ENCODE peak calls at places on chromosomes 7 and 10, in nine cellular contexts. Y is brain microvascular endothelial cell; G is neural progenitor cell; Z is naive thymus-derived CD4-positive, alpha-beta T cell; E is WERI-Rb-1; P is prostate gland; H is fibroblast of lung; W is IMR-90; N is astrocyte. Q is an unnamed sample.

GRCh38 chr7:72152171-72153131 is 259.7 kb downstream of the CALN1 start:
- DNase-seq in Y (no peak), G (peak), Z (no peak), E (no peak), P (no peak), H (no peak), W (no peak), N (no peak), Q (peak)

GRCh38 chr10:101525848-101526247 is 62.2 kb downstream of the POLL start:
- DNase-seq in Y (no peak), G (no peak), Z (no peak), E (no peak), P (no peak), H (no peak), W (no peak), N (no peak), Q (no peak)

GRCh38 chr7:158710651-158711102 is 6.1 kb upstream of the NCAPG2 start:
- DNase-seq in Y (peak), G (no peak), Z (no peak), E (no peak), P (no peak), H (peak), W (peak), N (peak), Q (peak)

GRCh38 chr7:150934045-150934766 is 43.9 kb downstream of the KCNH2 start:
- DNase-seq in Y (no peak), G (no peak), Z (no peak), E (peak), P (no peak), H (no peak), W (no peak), N (no peak), Q (no peak)

GRCh38 chr7:21063106-21063505 is 276.4 kb upstream of the SP8 start:
- DNase-seq in Y (no peak), G (no peak), Z (no peak), E (no peak), P (no peak), H (no peak), W (no peak), N (no peak), Q (no peak)

GRCh38 chr7:43083091-43083490 is 29.4 kb upstream of the HECW1 start:
- DNase-seq in Y (peak), G (no peak), Z (no peak), E (no peak), P (no peak), H (no peak), W (no peak), N (peak), Q (no peak)

GRCh38 chr10:114172776-114173555 is 1.0 kb downstream of the CCDC186 start:
- DNase-seq in Y (no peak), G (no peak), Z (no peak), E (no peak), P (peak), H (peak), W (no peak), N (no peak), Q (no peak)

GRCh38 chr7:69922011-69922803 is 323.9 kb downstream of the AUTS2 start:
- DNase-seq in Y (no peak), G (no peak), Z (no peak), E (no peak), P (peak), H (no peak), W (no peak), N (no peak), Q (no peak)

GRCh38 chr10:44935961-44936285 is 23.7 kb upstream of the RASSF4 start:
- DNase-seq in Y (no peak), G (no peak), Z (no peak), E (no peak), P (no peak), H (no peak), W (no peak), N (no peak), Q (no peak)
- H3K27ac ChIP-seq in Y (no peak), G (no peak), Z (no peak), E (no peak), P (no peak), H (no peak), W (peak), N (peak), Q (no peak)

DNA sequence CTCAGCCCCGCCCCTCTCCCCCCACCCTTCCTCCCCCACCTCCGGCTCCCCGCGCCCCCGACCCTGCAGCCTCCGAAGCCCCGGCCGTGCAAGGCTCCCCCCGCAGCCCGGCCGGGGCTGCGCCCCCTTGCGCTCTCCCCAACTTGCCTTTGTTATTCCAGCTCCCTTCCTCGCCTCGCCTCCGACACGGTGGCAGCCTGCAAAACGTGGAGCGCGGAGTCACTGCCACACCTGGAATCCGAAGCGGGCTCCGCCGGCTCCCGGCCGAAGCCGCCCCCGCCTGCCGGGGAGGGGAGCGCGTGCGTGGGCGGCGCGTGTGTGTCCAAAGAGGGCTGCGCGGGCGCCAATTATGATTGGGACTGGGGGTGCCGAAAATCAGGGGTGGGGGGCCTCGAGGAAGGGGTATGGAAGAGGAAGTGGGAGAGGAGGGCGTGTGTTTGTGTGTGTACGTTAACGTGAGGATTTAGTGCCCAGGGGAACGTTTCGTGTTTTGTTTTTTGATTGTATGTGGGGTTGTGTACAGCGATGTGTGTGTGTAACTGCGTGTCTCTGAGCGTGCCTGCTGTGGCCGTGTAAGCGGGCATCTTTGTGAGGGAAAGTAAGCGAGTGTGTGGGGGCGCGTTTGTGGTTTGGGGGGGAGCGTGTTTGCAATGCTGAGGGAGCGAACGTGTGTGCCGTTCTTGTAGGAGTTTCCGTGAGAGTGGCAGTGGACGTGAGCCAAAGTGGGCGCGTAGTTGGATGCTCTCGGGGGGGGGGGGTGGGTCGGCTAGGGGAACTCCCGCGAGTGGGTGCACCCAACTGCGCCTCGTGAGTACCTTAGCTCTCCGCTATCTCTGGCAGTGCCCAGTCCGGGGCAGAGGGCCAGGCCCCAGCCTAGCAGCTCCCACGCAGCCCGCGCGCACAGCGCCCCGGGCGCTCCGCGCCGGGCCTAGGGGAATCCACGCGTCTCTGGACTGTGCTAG is 1.2 kb upstream of the ZMIZ1 start:
- DNase-seq in Y (peak), G (peak), Z (peak), E (peak), P (peak), H (peak), W (peak), N (peak), Q (peak)
- H3K27ac ChIP-seq in Y (no peak), G (no peak), Z (peak), E (peak), P (peak), H (peak), W (peak), N (peak), Q (peak)

GRCh38 chr7:108015740-108016139 is 12.8 kb upstream of the LAMB1 start:
- DNase-seq in Y (no peak), G (no peak), Z (no peak), E (no peak), P (no peak), H (no peak), W (no peak), N (no peak), Q (no peak)

GRCh38 chr7:108012499-108013430 is 9.8 kb upstream of the LAMB1 start:
- DNase-seq in Y (peak), G (no peak), Z (no peak), E (no peak), P (no peak), H (peak), W (peak), N (peak), Q (peak)

GRCh38 chr7:108016841-108017775 is 14.1 kb upstream of the LAMB1 start:
- DNase-seq in Y (peak), G (no peak), Z (no peak), E (peak), P (no peak), H (peak), W (peak), N (no peak), Q (peak)

GRCh38 chr7:108014200-108014599 is 11.2 kb upstream of the LAMB1 start:
- DNase-seq in Y (no peak), G (no peak), Z (no peak), E (no peak), P (no peak), H (no peak), W (peak), N (peak), Q (no peak)

DNA sequence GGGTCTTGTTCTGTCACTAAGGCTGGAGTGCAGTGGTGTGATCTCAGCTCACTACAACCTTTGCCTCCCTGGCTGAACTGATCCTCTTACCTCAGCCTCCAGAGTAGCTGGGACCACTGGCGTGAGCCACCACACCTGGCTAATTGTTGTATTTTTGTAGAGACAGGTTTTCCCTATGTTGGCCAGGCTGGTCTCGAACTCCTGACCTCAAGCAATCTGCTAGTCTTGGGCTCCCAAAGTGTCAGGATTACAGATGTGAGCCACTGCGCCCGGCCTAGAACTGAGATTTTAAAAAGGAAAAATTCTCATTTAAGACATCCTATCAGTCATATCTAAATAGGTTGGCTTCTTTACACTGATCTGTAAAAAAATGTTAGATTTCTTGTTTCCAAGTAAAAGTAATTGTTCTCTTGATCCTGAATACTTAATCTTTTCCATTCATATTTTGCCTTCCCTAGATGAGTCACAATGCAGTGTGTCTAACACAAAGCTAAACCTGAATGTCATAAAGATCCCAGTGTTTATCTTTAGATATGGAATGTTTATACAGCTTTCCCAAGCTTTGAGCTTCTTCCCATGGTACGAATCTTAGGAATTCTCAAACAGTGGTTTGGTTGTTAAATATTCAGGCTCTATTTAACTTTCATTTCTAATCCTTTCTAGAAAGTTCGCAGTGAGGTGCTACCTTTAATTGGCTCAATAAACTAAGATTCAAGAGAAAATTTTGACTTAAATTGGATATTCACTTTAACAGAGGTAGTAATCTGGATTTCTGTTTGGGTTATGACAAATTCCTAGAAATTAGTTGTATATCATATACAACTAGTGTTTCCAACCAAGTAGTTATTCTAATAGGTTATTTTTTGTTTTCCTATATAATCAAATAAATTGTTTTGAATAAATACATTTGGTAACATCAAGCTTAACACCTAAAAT is 12.1 kb upstream of the LAMB1 start:
- DNase-seq in Y (no peak), G (no peak), Z (no peak), E (no peak), P (no peak), H (peak), W (peak), N (peak), Q (peak)
- H3K27ac ChIP-seq in Y (peak), G (no peak), Z (no peak), E (no peak), P (no peak), H (peak), W (peak), N (peak), Q (no peak)

DNA sequence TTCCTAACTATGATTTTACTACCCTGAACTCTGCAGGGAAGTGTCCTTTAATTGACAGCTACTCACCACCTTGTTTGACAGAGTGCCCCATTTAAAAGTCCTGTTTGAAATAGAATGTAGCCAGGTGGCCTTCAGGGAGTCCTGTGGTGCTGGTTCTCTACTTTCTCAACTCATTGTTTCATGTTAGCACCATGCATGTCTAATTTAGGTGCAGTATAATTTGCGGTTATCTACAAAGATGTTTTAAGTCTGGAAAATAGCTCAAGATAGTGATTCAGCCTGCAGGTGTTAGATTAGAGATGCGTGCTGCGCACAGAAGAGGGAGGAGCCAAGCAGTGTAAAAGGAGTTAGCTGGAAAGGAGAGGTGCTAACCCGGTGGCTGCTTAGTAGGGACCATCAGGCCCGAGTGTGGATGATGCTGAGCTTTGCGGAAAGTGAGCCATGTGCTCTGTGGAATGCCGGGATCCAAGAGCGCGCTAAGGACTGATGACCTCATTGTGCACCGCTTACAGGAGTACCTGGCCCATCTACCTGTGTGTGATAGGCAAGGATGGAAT is 1.2 kb downstream of the CCM2 start:
- DNase-seq in Y (no peak), G (peak), Z (peak), E (peak), P (no peak), H (peak), W (no peak), N (peak), Q (no peak)
- H3K27ac ChIP-seq in Y (no peak), G (no peak), Z (peak), E (peak), P (peak), H (peak), W (peak), N (no peak), Q (peak)

GRCh38 chr7:55533729-55534080 is 38.6 kb downstream of the VOPP1 start:
- DNase-seq in Y (no peak), G (no peak), Z (no peak), E (no peak), P (no peak), H (no peak), W (no peak), N (no peak), Q (no peak)

GRCh38 chr7:55534916-55535636 is 37.2 kb downstream of the VOPP1 start:
- DNase-seq in Y (no peak), G (no peak), Z (no peak), E (no peak), P (no peak), H (no peak), W (no peak), N (no peak), Q (no peak)

GRCh38 chr7:55535637-55536016 is 36.7 kb downstream of the VOPP1 start:
- DNase-seq in Y (no peak), G (no peak), Z (no peak), E (no peak), P (no peak), H (no peak), W (no peak), N (no peak), Q (no peak)

GRCh38 chr7:55533050-55533728 is 39.1 kb downstream of the VOPP1 start:
- DNase-seq in Y (peak), G (no peak), Z (peak), E (no peak), P (no peak), H (no peak), W (peak), N (peak), Q (no peak)

GRCh38 chr7:55534262-55534915 is 37.9 kb downstream of the VOPP1 start:
- DNase-seq in Y (peak), G (no peak), Z (peak), E (no peak), P (no peak), H (peak), W (peak), N (peak), Q (no peak)
- H3K27ac ChIP-seq in Y (peak), G (no peak), Z (no peak), E (no peak), P (no peak), H (no peak), W (no peak), N (peak), Q (no peak)

GRCh38 chr7:55490099-55490498 is 82.2 kb downstream of the VOPP1 start:
- DNase-seq in Y (no peak), G (no peak), Z (no peak), E (peak), P (no peak), H (no peak), W (no peak), N (no peak), Q (no peak)
- H3K27ac ChIP-seq in Y (no peak), G (no peak), Z (no peak), E (peak), P (no peak), H (no peak), W (no peak), N (no peak), Q (no peak)

GRCh38 chr10:69911571-69912528 is 110.1 kb downstream of the COL13A1 start:
- DNase-seq in Y (no peak), G (no peak), Z (no peak), E (peak), P (peak), H (peak), W (no peak), N (no peak), Q (peak)
- H3K27ac ChIP-seq in Y (no peak), G (no peak), Z (no peak), E (peak), P (peak), H (no peak), W (no peak), N (no peak), Q (peak)

GRCh38 chr7:35869810-35870209 is 69.0 kb downstream of the SEPTIN7 start:
- DNase-seq in Y (peak), G (no peak), Z (no peak), E (no peak), P (no peak), H (peak), W (peak), N (peak), Q (no peak)
- H3K27ac ChIP-seq in Y (peak), G (no peak), Z (no peak), E (no peak), P (no peak), H (peak), W (no peak), N (peak), Q (no peak)